ENCODE peak calls at places on chromosomes 5 and 9, in four cellular contexts. D, H, Y and A are unnamed samples.

GRCh38 chr9:123005964-123006363 is 27.5 kb upstream of the GPR21 start:
- DNase-seq in D (no peak), H (no peak), Y (no peak), A (no peak)

GRCh38 chr9:121743441-121744001 is 92.1 kb downstream of the DAB2IP start:
- DNase-seq in D (peak), H (no peak), Y (peak), A (no peak)

GRCh38 chr5:169225830-169226356 is 75.0 kb downstream of the SLIT3 start:
- DNase-seq in D (no peak), H (no peak), Y (no peak), A (no peak)

GRCh38 chr9:127921592-127922120 is 4.8 kb upstream of the ST6GALNAC4 start:
- DNase-seq in D (peak), H (no peak), Y (no peak), A (no peak)

GRCh38 chr9:98402272-98402840 is 146.9 kb upstream of the TBC1D2 start:
- DNase-seq in D (no peak), H (no peak), Y (no peak), A (peak)

GRCh38 chr5:96214442-96215197 is 218.4 kb downstream of the PCSK1 start:
- DNase-seq in D (peak), H (no peak), Y (peak), A (no peak)

GRCh38 chr5:129384736-129385135 is 75.4 kb upstream of the ADAMTS19 start:
- DNase-seq in D (no peak), H (no peak), Y (no peak), A (no peak)

GRCh38 chr9:97563458-97564135 is 62.1 kb downstream of the TMOD1 start:
- DNase-seq in D (peak), H (no peak), Y (no peak), A (no peak)

GRCh38 chr5:36647046-36647445 is 40.6 kb downstream of the SLC1A3 start:
- DNase-seq in D (no peak), H (no peak), Y (no peak), A (no peak)

GRCh38 chr5:362978-363765 is 41.7 kb downstream of the AHRR start:
- DNase-seq in D (no peak), H (no peak), Y (no peak), A (no peak)

GRCh38 chr9:78054180-78054579 is 22.6 kb upstream of the GNAQ start:
- DNase-seq in D (no peak), H (no peak), Y (no peak), A (no peak)

GRCh38 chr9:85142461-85143401 is 473.2 kb downstream of the NTRK2 start:
- DNase-seq in D (peak), H (no peak), Y (peak), A (no peak)

GRCh38 chr9:77769246-77769645 is 121.1 kb upstream of the GNA14 start:
- DNase-seq in D (no peak), H (no peak), Y (no peak), A (no peak)

GRCh38 chr9:121242219-121242954 is 25.6 kb upstream of the GSN start:
- DNase-seq in D (peak), H (no peak), Y (no peak), A (no peak)

GRCh38 chr5:147611483-147611882 is 101.6 kb upstream of the DPYSL3 start:
- DNase-seq in D (no peak), H (no peak), Y (no peak), A (no peak)

GRCh38 chr5:151596839-151597539 is 5.9 kb upstream of the FAT2 start:
- DNase-seq in D (no peak), H (no peak), Y (no peak), A (no peak)

GRCh38 chr9:113711251-113711650 is 164.9 kb upstream of the ZNF618 start:
- DNase-seq in D (no peak), H (no peak), Y (no peak), A (no peak)

GRCh38 chr5:136210259-136210658 is 17.3 kb upstream of the SMIM32 start:
- DNase-seq in D (peak), H (no peak), Y (no peak), A (no peak)

GRCh38 chr9:120331913-120332312 is 248.1 kb downstream of the CDK5RAP2 start:
- DNase-seq in D (peak), H (no peak), Y (no peak), A (no peak)

GRCh38 chr9:96116275-96117051 is 185.5 kb downstream of the HSD17B3 start:
- DNase-seq in D (no peak), H (no peak), Y (peak), A (no peak)

GRCh38 chr9:35510745-35511428 is 21.0 kb downstream of the RUSC2 start:
- DNase-seq in D (peak), H (no peak), Y (peak), A (no peak)

GRCh38 chr9:116904165-116904564 is 217.1 kb downstream of the TRIM32 start:
- DNase-seq in D (no peak), H (no peak), Y (no peak), A (no peak)